ENCODE peak calls at places on chromosomes 11 and 22, in nine cellular contexts. Y is suprapubic skin, S is psoas muscle, G is HL-60, P is ovary, V is pancreas, D is colonic mucosa, H is endodermal cell, C is heart right ventricle. R is an unnamed sample.

GRCh38 chr11:132402056-132402684 is 1031.8 kb downstream of the NTM start:
- DNase-seq in V (no peak), S (no peak), Y (no peak), D (no peak), P (no peak), G (peak; percentile 3), C (peak; percentile 13), H (peak; percentile 89), R (no peak)

GRCh38 chr11:8288824-8289223 is 25.1 kb upstream of the LMO1 start:
- DNase-seq in V (no peak), H (no peak), C (no peak), S (no peak), D (no peak), P (no peak), Y (no peak), G (no peak), R (peak; percentile 50)

GRCh38 chr11:105699203-105699602 is 89.3 kb downstream of the GRIA4 start:
- DNase-seq in D (no peak), P (no peak), H (no peak), V (no peak), G (no peak), S (no peak), C (no peak), Y (no peak), R (no peak)

GRCh38 chr11:134069996-134070845 is 1.3 kb downstream of the JAM3 start:
- DNase-seq in V (no peak), D (no peak), G (no peak), Y (no peak), P (no peak), S (no peak), C (no peak), H (no peak), R (no peak)

GRCh38 chr11:12086271-12087074 is 23.9 kb upstream of the MICAL2 start:
- DNase-seq in C (peak; percentile 45), S (peak; percentile 81), P (no peak), G (peak; percentile 25), H (no peak), V (no peak), Y (peak; percentile 86), D (peak; percentile 52), R (peak; percentile 92)

GRCh38 chr22:22942511-22943329 is 55.1 kb downstream of the IGLL5 start:
- DNase-seq in S (no peak), Y (peak; percentile 58), P (peak; percentile 57), H (peak; percentile 94), V (no peak), G (peak; percentile 68), C (no peak), D (peak; percentile 73), R (peak; percentile 30)

GRCh38 chr11:35752115-35752514 is 89.5 kb downstream of the TRIM44 start:
- DNase-seq in P (no peak), C (no peak), V (no peak), D (no peak), Y (no peak), H (no peak), G (no peak), S (no peak), R (no peak)

GRCh38 chr22:30609260-30610185 is 2.5 kb downstream of the TCN2 start:
- DNase-seq in D (peak; percentile 81), P (peak; percentile 55), S (peak; percentile 32), V (no peak), G (peak; percentile 71), Y (no peak), C (no peak), H (peak; percentile 66), R (no peak)

GRCh38 chr11:131108780-131109179 is 192.5 kb upstream of the SNX19 start:
- DNase-seq in Y (no peak), C (no peak), S (no peak), D (no peak), V (no peak), P (no peak), G (no peak), H (no peak), R (no peak)

GRCh38 chr11:23995891-23996290 is 501.0 kb upstream of the LUZP2 start:
- DNase-seq in H (no peak), Y (no peak), S (no peak), G (no peak), V (no peak), D (no peak), C (no peak), P (no peak), R (no peak)

GRCh38 chr11:26806209-26806608 is 84.3 kb upstream of the SLC5A12 start:
- DNase-seq in S (no peak), G (no peak), D (no peak), V (no peak), H (no peak), C (no peak), P (no peak), Y (no peak), R (no peak)

GRCh38 chr11:11740081-11740702 is 101.6 kb upstream of the USP47 start:
- DNase-seq in C (no peak), H (no peak), Y (no peak), D (no peak), G (no peak), S (no peak), P (no peak), V (no peak), R (no peak)

GRCh38 chr11:36367806-36368680 is 72.0 kb downstream of the PRR5L start:
- DNase-seq in G (no peak), S (no peak), D (no peak), V (no peak), P (no peak), C (no peak), H (no peak), Y (no peak), R (no peak)

GRCh38 chr11:114478768-114479167 is 39.5 kb downstream of the REXO2 start:
- DNase-seq in Y (no peak), P (no peak), S (no peak), H (peak; percentile 52), C (no peak), G (no peak), D (no peak), V (no peak), R (no peak)

GRCh38 chr11:130609121-130610035 is 160.9 kb downstream of the ADAMTS15 start:
- DNase-seq in D (peak; percentile 71), C (peak; percentile 79), P (peak; percentile 83), H (peak; percentile 61), Y (peak; percentile 93), G (no peak), S (peak; percentile 92), V (no peak), R (peak; percentile 98)

GRCh38 chr11:1514349-1515061 is 27.9 kb upstream of the MOB2 start:
- DNase-seq in S (peak; percentile 66), P (peak; percentile 60), G (no peak), C (no peak), Y (no peak), V (no peak), H (no peak), D (no peak), R (peak; percentile 84)

GRCh38 chr22:40982482-40983385 is 31.6 kb downstream of the RBX1 start:
- DNase-seq in P (no peak), C (peak; percentile 17), G (no peak), D (no peak), S (no peak), Y (no peak), H (no peak), V (no peak), R (no peak)

GRCh38 chr11:42524534-42525227 is 787.1 kb upstream of the API5 start:
- DNase-seq in P (peak; percentile 26), Y (peak; percentile 56), C (no peak), H (peak; percentile 93), S (no peak), V (peak; percentile 20), G (peak; percentile 52), D (peak; percentile 42), R (no peak)

GRCh38 chr11:6229911-6230310 is 4.5 kb downstream of the FHIP1B start:
- DNase-seq in G (peak; percentile 47), H (no peak), P (no peak), S (no peak), D (peak; percentile 86), V (no peak), C (no peak), Y (no peak), R (no peak)

GRCh38 chr11:73660497-73661034 is 14.2 kb downstream of the PLEKHB1 start:
- DNase-seq in S (no peak), C (no peak), P (no peak), Y (no peak), D (no peak), H (no peak), V (no peak), G (no peak), R (no peak)
- H3K4me3 ChIP-seq in S (peak overlapping the region; percentile 59), C (peak overlapping the region; percentile 41), P (peak overlapping the region; percentile 21), Y (peak overlapping the region; percentile 31), D (peak overlapping the region; percentile 19), H (no peak overlapping the region), V (no peak overlapping the region), G (no peak overlapping the region), R (peak overlapping the region; percentile 46)

GRCh38 chr11:67301313-67301921 is 1.9 kb upstream of the SSH3 start:
- DNase-seq in H (no peak), S (peak; percentile 54), Y (peak; percentile 62), D (peak; percentile 24), V (peak; percentile 81), P (no peak), G (no peak), C (no peak), R (peak; percentile 62)
- H3K4me3 ChIP-seq in H (no peak overlapping the region), S (peak overlapping the region; percentile 97), Y (peak overlapping the region; percentile 86), D (no peak overlapping the region), V (no peak overlapping the region), P (no peak overlapping the region), G (no peak overlapping the region), C (no peak overlapping the region), R (no peak overlapping the region)

DNA sequence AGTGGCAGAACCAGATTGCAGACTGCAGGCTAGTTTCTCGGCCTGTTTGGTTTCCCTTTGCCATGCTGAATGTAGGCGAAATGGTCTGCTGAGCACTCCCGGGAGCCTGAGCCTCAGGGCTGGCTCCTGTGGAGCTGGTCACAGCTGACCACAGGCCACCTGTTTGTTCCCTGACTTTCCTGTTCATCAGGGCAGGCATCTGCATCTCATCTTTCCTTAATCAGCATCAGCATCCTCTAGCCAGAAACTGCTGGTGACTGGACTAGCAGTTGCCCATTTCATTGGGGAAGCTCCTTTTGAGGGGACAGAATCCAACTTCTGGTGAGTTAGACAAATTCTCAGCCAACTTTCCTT is 20.2 kb upstream of the C11orf96 start:
- DNase-seq in P (no peak), V (no peak), S (no peak), Y (no peak), D (no peak), G (no peak), H (no peak), C (no peak), R (no peak)
- H3K4me3 ChIP-seq in P (no peak overlapping the region), V (no peak overlapping the region), S (no peak overlapping the region), Y (no peak overlapping the region), D (no peak overlapping the region), G (no peak overlapping the region), H (no peak overlapping the region), C (no peak overlapping the region), R (no peak overlapping the region)

DNA sequence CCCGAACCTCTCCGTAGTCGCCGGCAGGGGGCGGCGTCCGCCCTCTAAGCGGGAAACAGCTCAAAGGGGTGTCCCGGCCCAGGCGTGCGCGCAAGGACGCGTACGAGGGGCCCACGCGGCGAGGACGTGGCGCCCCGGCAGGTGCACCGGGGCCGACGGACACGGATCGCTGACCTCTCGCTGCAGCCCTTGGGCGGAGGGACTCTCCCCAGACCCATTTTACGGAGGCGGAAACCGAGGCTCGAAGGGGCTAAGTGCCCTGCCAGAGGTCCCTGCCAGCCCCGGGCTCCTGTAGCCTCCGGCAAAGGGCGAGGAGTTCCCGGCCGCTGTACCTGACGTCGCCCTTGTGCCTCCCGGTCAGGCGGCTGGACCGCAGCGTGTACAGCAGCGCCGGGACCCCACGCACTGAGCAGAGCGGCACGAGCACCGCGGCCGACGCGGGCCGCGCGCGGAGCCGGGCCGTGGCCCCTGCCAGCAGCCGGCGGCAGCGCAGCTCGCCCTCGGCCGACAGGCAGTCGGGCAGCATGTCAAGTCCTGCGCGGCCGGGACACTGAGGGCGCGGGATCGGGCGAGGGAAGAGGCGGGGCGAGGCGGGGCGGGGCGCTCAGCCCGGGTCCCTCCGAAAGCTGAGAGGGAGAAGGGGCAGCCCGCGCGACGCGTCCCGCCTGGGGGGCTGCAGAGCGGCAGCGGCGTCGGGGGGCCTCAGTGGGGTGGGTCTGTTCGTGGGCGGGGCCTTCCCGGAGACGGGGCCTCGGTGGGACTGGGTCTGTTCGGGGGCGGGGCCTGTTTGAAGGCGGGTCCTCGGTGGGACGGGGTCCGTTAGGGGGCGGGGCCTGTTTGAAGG is at the start of gene NUDT8:
- DNase-seq in C (peak; percentile 88), H (peak; percentile 95), Y (peak; percentile 90), V (peak; percentile 94), P (peak; percentile 88), S (peak; percentile 92), G (peak; percentile 87), D (peak; percentile 89), R (peak; percentile 88)
- H3K4me3 ChIP-seq in C (peak within 1 kb of the TSS; percentile 78), H (peak within 1 kb of the TSS; percentile 78), Y (peak within 1 kb of the TSS; percentile 79), V (peak within 1 kb of the TSS; percentile 51), P (peak within 1 kb of the TSS; percentile 81), S (peak within 1 kb of the TSS; percentile 83), G (peak within 1 kb of the TSS; percentile 77), D (peak within 1 kb of the TSS; percentile 63), R (peak within 1 kb of the TSS; percentile 59)

R was measured in tibial artery.